ENCODE peak calls at places on chromosomes 11 and 22, in eight cellular contexts. O, F, X, N, G, Q, Y and C are unnamed samples.

GRCh38 chr11:57566035-57566504 is 1.4 kb downstream of the UBE2L6 start:
- DNase-seq in N (peak), G (peak), Q (peak), F (no peak), Y (peak), O (peak), X (no peak), C (no peak)

GRCh38 chr11:120854988-120855387 is 168.9 kb upstream of the TBCEL start:
- DNase-seq in Y (no peak), O (no peak), N (no peak), F (no peak), Q (no peak), X (no peak), G (no peak), C (no peak)

GRCh38 chr11:33700425-33701271 is at the start of gene C11orf91:
- DNase-seq in Q (peak), X (peak), Y (peak), O (peak), N (peak), G (peak), F (peak), C (peak)

GRCh38 chr22:21099578-21099977 is 53.8 kb downstream of the LRRC74B start:
- DNase-seq in Q (no peak), N (no peak), X (no peak), O (no peak), F (no peak), G (no peak), Y (no peak), C (no peak)

GRCh38 chr11:33685061-33685460 is 15.6 kb downstream of the C11orf91 start:
- DNase-seq in Q (no peak), N (no peak), O (no peak), X (no peak), F (no peak), G (no peak), Y (peak), C (no peak)

GRCh38 chr11:108239076-108239475 is 16.2 kb downstream of the ATM start:
- DNase-seq in Y (no peak), G (no peak), N (no peak), Q (no peak), F (no peak), X (no peak), O (no peak), C (no peak)

GRCh38 chr11:14336507-14337503 is 22.2 kb downstream of the RRAS2 start:
- DNase-seq in N (no peak), F (no peak), Y (peak), O (no peak), X (peak), Q (no peak), G (no peak), C (no peak)

GRCh38 chr11:33376331-33377099 is 119.3 kb downstream of the HIPK3 start:
- DNase-seq in N (no peak), F (no peak), Y (no peak), X (no peak), Q (no peak), O (no peak), G (no peak), C (no peak)

GRCh38 chr11:66280428-66280827 is 2.5 kb downstream of the CNIH2 start:
- DNase-seq in X (no peak), N (no peak), Q (no peak), F (no peak), Y (no peak), O (no peak), G (no peak), C (no peak)

GRCh38 chr11:77154381-77155081 is 26.5 kb downstream of the MYO7A start:
- DNase-seq in Y (no peak), N (no peak), F (peak), Q (no peak), X (no peak), O (no peak), G (peak), C (no peak)

GRCh38 chr11:9280655-9281301 is 15.6 kb upstream of the DENND5A start:
- DNase-seq in O (peak), F (no peak), N (no peak), Y (peak), Q (peak), X (no peak), G (no peak), C (no peak)

GRCh38 chr11:11476971-11477645 is 124.1 kb upstream of the CSNK2A3 start:
- DNase-seq in F (peak), N (no peak), Q (no peak), X (no peak), G (no peak), Y (no peak), O (no peak), C (no peak)

GRCh38 chr11:105108247-105108646 is 31.3 kb downstream of the CARD18 start:
- DNase-seq in Y (no peak), G (no peak), O (no peak), X (no peak), N (no peak), F (no peak), Q (no peak), C (no peak)

GRCh38 chr11:132898021-132898420 is 634.3 kb downstream of the OPCML start:
- DNase-seq in O (no peak), N (no peak), F (no peak), G (no peak), Q (no peak), Y (peak), X (no peak), C (no peak)

GRCh38 chr22:23685205-23685784 is 5.5 kb upstream of the RGL4 start:
- DNase-seq in O (peak), Q (no peak), Y (peak), X (no peak), G (peak), F (peak), N (no peak), C (no peak)

GRCh38 chr11:110710520-110711381 is 1.5 kb downstream of the ARHGAP20 start:
- DNase-seq in O (peak), X (no peak), G (peak), N (peak), F (peak), Y (peak), Q (peak), C (peak)

GRCh38 chr11:6320411-6321207 is at the start of gene CAVIN3:
- DNase-seq in Y (peak), N (peak), O (peak), Q (peak), X (peak), G (peak), F (peak), C (peak)

GRCh38 chr22:31206896-31207687 is 5.0 kb upstream of the LIMK2 start:
- DNase-seq in N (no peak), O (peak), X (no peak), Q (peak), F (peak), Y (no peak), G (no peak), C (peak)

GRCh38 chr11:77051511-77051910 is 15.3 kb upstream of the CAPN5 start:
- DNase-seq in Q (no peak), N (no peak), G (no peak), F (no peak), Y (no peak), X (no peak), O (no peak), C (no peak)

GRCh38 chr22:44091021-44091721 is 67.1 kb downstream of the PARVB start:
- DNase-seq in Q (no peak), X (peak), F (no peak), Y (no peak), N (no peak), G (no peak), O (no peak), C (no peak)

GRCh38 chr11:95229199-95230053 is 1.6 kb downstream of the SESN3 start:
- DNase-seq in Y (peak), G (no peak), O (no peak), F (no peak), X (no peak), Q (no peak), N (no peak), C (no peak)

GRCh38 chr11:118180300-118180703 is 3.9 kb upstream of the SCN2B start:
- DNase-seq in G (no peak), N (peak), F (peak), O (no peak), X (peak), Q (peak), Y (no peak), C (peak)

GRCh38 chr22:27219036-27219435 is 561.6 kb downstream of the MIAT start:
- DNase-seq in N (no peak), Q (no peak), O (no peak), X (no peak), F (no peak), Y (no peak), G (no peak), C (no peak)

GRCh38 chr22:39225591-39225990 is 19.2 kb downstream of the PDGFB start:
- DNase-seq in O (no peak), Q (no peak), F (no peak), N (no peak), X (no peak), G (no peak), Y (no peak), C (no peak)

GRCh38 chr22:44583076-44583760 is 85.2 kb upstream of the RTL6 start:
- DNase-seq in Q (no peak), X (no peak), O (no peak), F (no peak), Y (peak), N (peak), G (peak), C (no peak)

GRCh38 chr11:114197799-114198500 is 98.2 kb upstream of the NNMT start:
- DNase-seq in Q (peak), Y (peak), N (peak), X (no peak), F (peak), G (peak), O (no peak), C (peak)

GRCh38 chr22:23862103-23862502 is 4.4 kb downstream of the SLC2A11 start:
- DNase-seq in X (peak), Q (no peak), G (peak), N (no peak), Y (peak), F (no peak), O (no peak), C (no peak)

GRCh38 chr11:10072841-10073240 is 221.2 kb downstream of the SBF2 start:
- DNase-seq in F (no peak), N (no peak), O (no peak), X (no peak), Y (peak), G (no peak), Q (no peak), C (no peak)

GRCh38 chr11:129720156-129720555 is 95.5 kb upstream of the TMEM45B start:
- DNase-seq in Y (no peak), G (no peak), F (no peak), O (no peak), N (no peak), X (no peak), Q (no peak), C (no peak)

GRCh38 chr11:34585304-34585869 is 35.5 kb upstream of the EHF start:
- DNase-seq in X (no peak), O (no peak), F (no peak), N (no peak), Y (no peak), Q (no peak), G (no peak), C (no peak)

GRCh38 chr11:61446211-61446651 is 16.3 kb downstream of the SDHAF2 start:
- DNase-seq in G (peak), O (peak), Y (peak), F (peak), X (peak), Q (peak), N (peak), C (peak)

GRCh38 chr11:66186470-66186869 is 82.0 kb upstream of the RAB1B start:
- DNase-seq in Q (no peak), F (no peak), G (no peak), X (no peak), N (no peak), Y (no peak), O (no peak), C (no peak)

GRCh38 chr11:109308551-109308950 is 113.4 kb upstream of the C11orf87 start:
- DNase-seq in Q (no peak), O (no peak), N (no peak), X (no peak), G (no peak), F (no peak), Y (no peak), C (no peak)

GRCh38 chr22:38338772-38339379 is 21.6 kb upstream of the CSNK1E start:
- DNase-seq in Y (no peak), F (no peak), Q (peak), N (peak), O (peak), X (no peak), G (no peak), C (no peak)

GRCh38 chr11:48018561-48019229 is 38.3 kb downstream of the PTPRJ start:
- DNase-seq in Y (no peak), X (no peak), Q (no peak), N (no peak), O (no peak), G (no peak), F (no peak), C (no peak)

GRCh38 chr22:46866591-46866990 is 104.1 kb downstream of the TBC1D22A start:
- DNase-seq in N (no peak), O (peak), Q (no peak), X (no peak), G (no peak), Y (peak), F (no peak), C (no peak)

GRCh38 chr11:69245041-69245440 is 48.9 kb upstream of the MYEOV start:
- DNase-seq in O (peak), Q (no peak), X (no peak), G (no peak), N (no peak), F (no peak), Y (no peak), C (no peak)

GRCh38 chr11:18798941-18799469 is 7.4 kb upstream of the PTPN5 start:
- DNase-seq in X (no peak), G (no peak), N (no peak), O (no peak), Y (no peak), F (no peak), Q (no peak), C (no peak)

GRCh38 chr11:104968365-104968855 is at the start of gene CASP4:
- DNase-seq in X (peak), Q (peak), G (peak), Y (peak), N (peak), O (peak), F (no peak), C (peak)

GRCh38 chr22:19893363-19893762 is 38.7 kb upstream of the GNB1L start:
- DNase-seq in O (no peak), X (no peak), N (no peak), G (no peak), Y (no peak), F (no peak), Q (no peak), C (no peak)

GRCh38 chr22:19892925-19893324 is 38.3 kb upstream of the GNB1L start:
- DNase-seq in N (peak), F (no peak), G (no peak), Q (no peak), X (no peak), Y (peak), O (no peak), C (no peak)

GRCh38 chr22:19890502-19891349 is 36.1 kb upstream of the GNB1L start:
- DNase-seq in O (no peak), Q (no peak), F (no peak), N (no peak), Y (no peak), X (no peak), G (no peak), C (no peak)

GRCh38 chr22:19891350-19892248 is 36.9 kb upstream of the GNB1L start:
- DNase-seq in F (no peak), X (no peak), N (peak), Q (no peak), G (no peak), O (peak), Y (peak), C (no peak)

GRCh38 chr22:19892249-19892879 is 37.7 kb upstream of the GNB1L start:
- DNase-seq in Y (peak), O (no peak), Q (no peak), F (no peak), N (peak), X (no peak), G (no peak), C (no peak)
- H3K4me3 ChIP-seq in Y (no peak), O (peak), Q (no peak), F (no peak), N (peak), X (no peak), G (no peak), C (no peak)

DNA sequence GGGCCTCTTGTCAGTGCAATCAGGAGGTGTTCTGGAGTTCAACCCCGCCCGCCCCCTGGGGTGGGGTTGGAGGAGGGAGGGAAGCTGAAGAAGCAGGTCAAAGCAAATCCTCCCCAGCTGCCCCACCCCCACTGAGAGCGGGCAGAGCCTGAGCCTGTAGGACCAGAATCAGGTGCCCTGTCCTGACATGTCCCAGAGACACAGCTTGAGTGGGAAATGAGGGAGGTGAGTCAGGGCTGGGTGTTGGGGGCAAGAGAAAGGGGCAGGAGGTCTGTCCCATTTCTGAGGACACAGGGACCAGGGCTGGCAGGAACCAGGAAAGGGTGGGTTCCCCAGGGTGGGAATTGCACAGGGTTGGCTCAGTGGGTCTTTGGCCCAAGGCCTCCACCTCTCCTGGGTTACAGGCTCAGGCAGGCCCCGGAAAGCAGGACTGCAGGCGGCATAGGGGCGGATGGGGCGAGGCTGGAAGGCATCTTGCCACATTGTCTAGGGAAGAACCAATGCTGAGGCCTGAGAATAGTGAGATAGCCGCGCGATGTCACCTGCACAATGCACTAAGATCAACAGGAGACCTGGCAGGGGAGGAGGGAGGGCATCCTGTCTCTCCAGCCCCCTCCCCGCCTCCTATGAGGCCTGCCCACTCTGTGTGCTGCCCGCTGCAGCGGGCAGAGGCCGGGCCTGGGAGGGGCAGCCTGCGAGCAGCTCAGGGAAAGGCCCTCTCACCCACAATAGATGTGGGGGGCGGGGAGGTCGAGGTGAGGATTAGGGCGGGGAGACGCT is 32.4 kb downstream of the NECTIN1 start:
- DNase-seq in G (no peak), Q (peak), X (no peak), O (peak), Y (no peak), N (no peak), F (no peak), C (peak)
- TF ChIP-seq POLR2A in G (no peak), Q (no peak), X (no peak), O (no peak), Y (no peak), N (no peak), F (no peak), C (no peak)

GRCh38 chr11:112584674-112585073 is 324.0 kb upstream of the PLET1 start:
- DNase-seq in Q (no peak), G (no peak), Y (no peak), O (no peak), X (no peak), F (no peak), N (no peak), C (no peak)
- TF ChIP-seq CTCF in Q (no peak), G (no peak), Y (no peak), O (no peak), X (peak), F (no peak), N (no peak), C (no peak)

DNA sequence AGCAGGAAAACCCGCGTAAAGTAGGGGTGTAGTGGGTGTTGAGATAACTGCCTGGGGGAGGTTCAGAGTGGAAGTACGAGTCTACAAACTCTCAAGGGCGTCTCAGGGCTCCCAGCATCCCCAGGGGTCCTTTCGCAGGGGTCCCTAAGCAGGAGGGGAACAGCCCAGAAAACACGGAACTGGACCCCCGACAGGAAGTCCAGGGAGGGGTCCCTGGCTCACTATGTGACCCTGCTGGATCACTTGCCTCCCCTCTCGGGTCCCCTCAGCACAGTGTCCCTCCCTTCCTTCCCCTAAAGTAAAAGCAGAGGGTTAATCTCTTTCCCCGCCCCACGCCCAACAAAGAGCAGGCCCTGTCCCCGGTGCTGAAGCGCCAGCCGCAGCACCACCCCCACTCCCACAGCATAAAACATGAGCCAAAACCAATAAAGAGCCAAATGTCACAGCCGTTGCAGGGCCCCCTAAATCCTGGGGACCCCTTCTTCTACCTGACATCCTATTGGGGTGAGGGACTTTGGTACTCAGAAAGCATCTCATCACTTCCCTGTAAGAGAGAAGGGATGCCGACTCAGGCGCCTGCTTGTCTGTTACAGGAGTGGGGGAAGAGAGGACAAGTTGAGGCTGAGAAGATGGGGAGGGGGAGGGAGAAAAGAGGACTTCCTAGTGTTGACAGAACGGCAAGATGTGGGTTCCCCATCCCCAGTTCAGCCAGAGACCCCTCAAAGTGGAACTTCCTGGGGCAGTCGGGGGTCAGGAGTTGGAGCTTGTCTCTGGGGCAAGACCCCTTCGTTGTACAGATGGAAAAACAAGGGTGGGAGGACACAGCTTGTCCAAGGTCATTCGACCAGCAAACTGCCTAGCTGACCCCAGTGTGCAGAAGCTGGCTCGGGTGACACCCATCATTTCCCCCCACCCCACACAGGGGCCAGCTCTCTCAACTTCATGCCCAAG is 1.4 kb upstream of the NEFH start:
- DNase-seq in Y (no peak), G (peak), X (no peak), Q (no peak), F (no peak), N (no peak), O (no peak), C (no peak)
- H3K4me3 ChIP-seq in Y (no peak), G (no peak), X (no peak), Q (no peak), F (no peak), N (no peak), O (no peak), C (no peak)

GRCh38 chr11:59173080-59173963 is 1.4 kb downstream of the DTX4 start:
- DNase-seq in O (peak), G (peak), N (peak), F (no peak), Y (peak), Q (peak), X (no peak), C (peak)

GRCh38 chr11:59174664-59175033 is 2.7 kb downstream of the DTX4 start:
- DNase-seq in O (peak), Y (peak), F (no peak), N (no peak), Q (peak), G (no peak), X (no peak), C (no peak)

GRCh38 chr11:59175104-59175503 is 3.2 kb downstream of the DTX4 start:
- DNase-seq in Y (no peak), Q (no peak), X (no peak), F (no peak), N (no peak), G (no peak), O (no peak), C (no peak)

GRCh38 chr11:59172345-59173079 is 580 bp downstream of the DTX4 start:
- DNase-seq in O (peak), Q (peak), N (no peak), Y (no peak), G (no peak), X (no peak), F (no peak), C (peak)

GRCh38 chr11:59173964-59174663 is 2.2 kb downstream of the DTX4 start:
- DNase-seq in O (peak), F (no peak), G (no peak), Y (peak), Q (peak), N (peak), X (no peak), C (no peak)
- TF ChIP-seq POLR2A in O (peak), F (no peak), G (no peak), Y (no peak), Q (peak), N (no peak), X (no peak), C (no peak)